ENCODE peak calls at places on chromosomes 6 and 20, in seven cellular contexts. One of them, this sample, is unnamed.

GRCh38 chr20:3785240-3786125 is 1.1 kb downstream of the CENPB start:
- DNase-seq in CD8-positive, alpha-beta T cell: no peak
- DNase-seq in thyroid gland: no peak
- DNase-seq in dorsolateral prefrontal cortex: no peak
- DNase-seq in A549: no peak
- DNase-seq in ovary: no peak
- DNase-seq in coronary artery: no peak
- DNase-seq in this sample: no peak

GRCh38 chr6:113168057-113168456 is 689.1 kb upstream of the MARCKS start:
- DNase-seq in CD8-positive, alpha-beta T cell: no peak
- DNase-seq in thyroid gland: no peak
- DNase-seq in coronary artery: no peak
- DNase-seq in ovary: no peak
- DNase-seq in A549: no peak
- DNase-seq in dorsolateral prefrontal cortex: no peak
- DNase-seq in this sample: no peak

GRCh38 chr6:114007451-114007953 is 36.6 kb upstream of the HDAC2 start:
- DNase-seq in ovary: no peak
- DNase-seq in CD8-positive, alpha-beta T cell: no peak
- DNase-seq in thyroid gland: no peak
- DNase-seq in A549: no peak
- DNase-seq in coronary artery: no peak
- DNase-seq in dorsolateral prefrontal cortex: no peak
- DNase-seq in this sample: no peak

GRCh38 chr6:106380407-106380806 is 19.9 kb downstream of the CRYBG1 start:
- DNase-seq in ovary: no peak
- DNase-seq in CD8-positive, alpha-beta T cell: no peak
- DNase-seq in thyroid gland: no peak
- DNase-seq in A549: no peak
- DNase-seq in dorsolateral prefrontal cortex: no peak
- DNase-seq in coronary artery: no peak
- DNase-seq in this sample: no peak

GRCh38 chr6:170067923-170068360 is 222.9 kb downstream of the DLL1 start:
- DNase-seq in ovary: no peak
- DNase-seq in A549: no peak
- DNase-seq in coronary artery: peak
- DNase-seq in thyroid gland: no peak
- DNase-seq in CD8-positive, alpha-beta T cell: no peak
- DNase-seq in dorsolateral prefrontal cortex: peak
- DNase-seq in this sample: no peak

GRCh38 chr20:12970372-12970821 is 38.4 kb upstream of the SPTLC3 start:
- DNase-seq in coronary artery: no peak
- DNase-seq in dorsolateral prefrontal cortex: no peak
- DNase-seq in A549: peak
- DNase-seq in CD8-positive, alpha-beta T cell: no peak
- DNase-seq in thyroid gland: peak
- DNase-seq in ovary: no peak
- DNase-seq in this sample: peak

GRCh38 chr20:2515203-2515602 is 6.5 kb upstream of the ZNF343 start:
- DNase-seq in coronary artery: no peak
- DNase-seq in dorsolateral prefrontal cortex: no peak
- DNase-seq in A549: no peak
- DNase-seq in ovary: no peak
- DNase-seq in thyroid gland: no peak
- DNase-seq in CD8-positive, alpha-beta T cell: no peak
- DNase-seq in this sample: no peak

GRCh38 chr20:50071039-50071888 is 41.7 kb downstream of the UBE2V1 start:
- DNase-seq in A549: peak
- DNase-seq in ovary: peak
- DNase-seq in thyroid gland: peak
- DNase-seq in CD8-positive, alpha-beta T cell: peak
- DNase-seq in dorsolateral prefrontal cortex: peak
- DNase-seq in coronary artery: peak
- DNase-seq in this sample: peak

GRCh38 chr6:1771324-1771723 is 161.6 kb downstream of the FOXC1 start:
- DNase-seq in coronary artery: no peak
- DNase-seq in CD8-positive, alpha-beta T cell: peak
- DNase-seq in dorsolateral prefrontal cortex: no peak
- DNase-seq in thyroid gland: no peak
- DNase-seq in ovary: no peak
- DNase-seq in A549: no peak
- DNase-seq in this sample: no peak

GRCh38 chr20:6708010-6708409 is 59.5 kb upstream of the BMP2 start:
- DNase-seq in coronary artery: no peak
- DNase-seq in dorsolateral prefrontal cortex: no peak
- DNase-seq in thyroid gland: peak
- DNase-seq in ovary: no peak
- DNase-seq in A549: no peak
- DNase-seq in CD8-positive, alpha-beta T cell: no peak
- DNase-seq in this sample: peak

GRCh38 chr20:5070570-5070969 is 49.2 kb downstream of the PCNA start:
- DNase-seq in CD8-positive, alpha-beta T cell: no peak
- DNase-seq in ovary: no peak
- DNase-seq in coronary artery: no peak
- DNase-seq in thyroid gland: no peak
- DNase-seq in dorsolateral prefrontal cortex: no peak
- DNase-seq in A549: no peak
- DNase-seq in this sample: no peak

GRCh38 chr20:41249371-41249770 is 68.2 kb downstream of the ZHX3 start:
- DNase-seq in coronary artery: peak
- DNase-seq in thyroid gland: peak
- DNase-seq in A549: no peak
- DNase-seq in ovary: peak
- DNase-seq in dorsolateral prefrontal cortex: peak
- DNase-seq in CD8-positive, alpha-beta T cell: no peak
- DNase-seq in this sample: peak

GRCh38 chr6:91860951-91861350 is 1274.1 kb upstream of the MAP3K7 start:
- DNase-seq in thyroid gland: no peak
- DNase-seq in dorsolateral prefrontal cortex: no peak
- DNase-seq in A549: no peak
- DNase-seq in coronary artery: no peak
- DNase-seq in ovary: no peak
- DNase-seq in CD8-positive, alpha-beta T cell: no peak
- DNase-seq in this sample: peak

GRCh38 chr6:19408331-19408730 is 428.8 kb upstream of the ID4 start:
- DNase-seq in CD8-positive, alpha-beta T cell: no peak
- DNase-seq in coronary artery: no peak
- DNase-seq in dorsolateral prefrontal cortex: no peak
- DNase-seq in ovary: no peak
- DNase-seq in thyroid gland: no peak
- DNase-seq in A549: no peak
- DNase-seq in this sample: peak

GRCh38 chr6:106098383-106099234 is 12.5 kb downstream of the PRDM1 start:
- DNase-seq in ovary: no peak
- DNase-seq in thyroid gland: peak
- DNase-seq in coronary artery: no peak
- DNase-seq in CD8-positive, alpha-beta T cell: peak
- DNase-seq in A549: no peak
- DNase-seq in dorsolateral prefrontal cortex: no peak
- DNase-seq in this sample: peak

GRCh38 chr20:57445298-57445697 is 54.1 kb downstream of the RBM38 start:
- DNase-seq in coronary artery: peak
- DNase-seq in thyroid gland: no peak
- DNase-seq in A549: no peak
- DNase-seq in dorsolateral prefrontal cortex: no peak
- DNase-seq in CD8-positive, alpha-beta T cell: no peak
- DNase-seq in ovary: peak
- DNase-seq in this sample: peak

GRCh38 chr6:15399651-15400470 is 154.0 kb downstream of the JARID2 start:
- DNase-seq in ovary: peak
- DNase-seq in dorsolateral prefrontal cortex: peak
- DNase-seq in thyroid gland: peak
- DNase-seq in coronary artery: no peak
- DNase-seq in A549: peak
- DNase-seq in CD8-positive, alpha-beta T cell: no peak
- DNase-seq in this sample: peak

GRCh38 chr6:119627908-119628669 is 278.5 kb upstream of the MAN1A1 start:
- DNase-seq in ovary: no peak
- DNase-seq in A549: no peak
- DNase-seq in thyroid gland: no peak
- DNase-seq in CD8-positive, alpha-beta T cell: no peak
- DNase-seq in dorsolateral prefrontal cortex: no peak
- DNase-seq in coronary artery: no peak
- DNase-seq in this sample: peak

GRCh38 chr6:142446576-142446975 is 144.8 kb downstream of the ADGRG6 start:
- DNase-seq in coronary artery: no peak
- DNase-seq in CD8-positive, alpha-beta T cell: no peak
- DNase-seq in dorsolateral prefrontal cortex: no peak
- DNase-seq in A549: no peak
- DNase-seq in ovary: no peak
- DNase-seq in thyroid gland: no peak
- DNase-seq in this sample: no peak

GRCh38 chr6:38346291-38347079 is 293.2 kb downstream of the BTBD9 start:
- DNase-seq in CD8-positive, alpha-beta T cell: no peak
- DNase-seq in A549: no peak
- DNase-seq in ovary: no peak
- DNase-seq in thyroid gland: no peak
- DNase-seq in dorsolateral prefrontal cortex: no peak
- DNase-seq in coronary artery: no peak
- DNase-seq in this sample: peak

GRCh38 chr6:158939255-158940170 is 60.5 kb downstream of the RSPH3 start:
- DNase-seq in dorsolateral prefrontal cortex: no peak
- DNase-seq in ovary: no peak
- DNase-seq in thyroid gland: peak
- DNase-seq in coronary artery: no peak
- DNase-seq in CD8-positive, alpha-beta T cell: no peak
- DNase-seq in A549: no peak
- DNase-seq in this sample: no peak

GRCh38 chr6:92589970-92590369 is 829.4 kb downstream of the EPHA7 start:
- DNase-seq in thyroid gland: no peak
- DNase-seq in dorsolateral prefrontal cortex: no peak
- DNase-seq in A549: no peak
- DNase-seq in CD8-positive, alpha-beta T cell: no peak
- DNase-seq in coronary artery: no peak
- DNase-seq in ovary: no peak
- DNase-seq in this sample: peak

GRCh38 chr6:75546401-75546800 is 52.8 kb upstream of the FILIP1 start:
- DNase-seq in CD8-positive, alpha-beta T cell: no peak
- DNase-seq in thyroid gland: no peak
- DNase-seq in A549: peak
- DNase-seq in coronary artery: no peak
- DNase-seq in dorsolateral prefrontal cortex: no peak
- DNase-seq in ovary: no peak
- DNase-seq in this sample: peak
- TF ChIP-seq CTCF in CD8-positive, alpha-beta T cell: no peak
- TF ChIP-seq CTCF in thyroid gland: no peak
- TF ChIP-seq CTCF in A549: peak
- TF ChIP-seq CTCF in coronary artery: no peak
- TF ChIP-seq CTCF in dorsolateral prefrontal cortex: no peak
- TF ChIP-seq CTCF in ovary: no peak
- TF ChIP-seq CTCF in this sample: peak

DNA sequence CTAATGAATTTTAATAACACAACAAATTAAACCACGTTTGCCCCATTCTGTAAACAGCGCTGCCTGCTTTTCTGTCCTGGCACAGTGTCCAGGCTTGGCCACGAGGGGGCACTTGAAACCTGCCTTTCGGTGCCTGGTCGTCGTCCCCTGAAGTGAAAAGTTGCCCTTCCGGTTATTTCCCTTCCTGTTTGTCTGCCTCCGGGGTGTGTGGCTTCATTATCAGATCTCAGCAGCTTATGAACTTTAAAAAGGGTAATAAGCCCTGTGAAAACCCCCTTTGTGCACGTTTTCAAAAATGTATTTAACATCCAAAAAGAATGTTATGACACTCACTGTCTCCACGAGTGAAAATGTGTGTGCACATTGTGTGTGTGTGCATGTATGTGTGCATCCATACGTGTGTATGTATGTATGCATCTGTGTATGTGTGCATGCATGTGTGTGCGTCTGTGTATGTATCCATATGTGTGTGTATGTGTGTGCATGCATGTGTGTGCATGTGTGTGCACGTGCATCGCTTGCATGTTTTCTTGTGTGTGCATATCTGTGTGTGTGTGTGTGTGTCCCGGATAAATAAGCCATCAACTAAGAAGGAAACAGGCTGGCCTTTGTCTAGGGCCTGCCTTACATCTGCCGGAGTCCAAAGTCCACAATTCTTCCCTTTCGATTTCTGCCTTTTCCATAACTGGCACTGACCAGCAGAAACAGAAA is 358.4 kb downstream of the THBS2 start:
- DNase-seq in dorsolateral prefrontal cortex: peak
- DNase-seq in A549: peak
- DNase-seq in CD8-positive, alpha-beta T cell: peak
- DNase-seq in coronary artery: no peak
- DNase-seq in ovary: peak
- DNase-seq in thyroid gland: peak
- DNase-seq in this sample: peak
- H3K4me3 ChIP-seq in dorsolateral prefrontal cortex: no peak
- H3K4me3 ChIP-seq in A549: no peak
- H3K4me3 ChIP-seq in CD8-positive, alpha-beta T cell: peak
- H3K4me3 ChIP-seq in coronary artery: peak
- H3K4me3 ChIP-seq in ovary: no peak
- H3K4me3 ChIP-seq in thyroid gland: no peak
- H3K4me3 ChIP-seq in this sample: peak

GRCh38 chr6:144033816-144034540 is 25.9 kb upstream of the PLAGL1 start:
- DNase-seq in thyroid gland: no peak
- DNase-seq in CD8-positive, alpha-beta T cell: no peak
- DNase-seq in A549: no peak
- DNase-seq in ovary: no peak
- DNase-seq in coronary artery: no peak
- DNase-seq in dorsolateral prefrontal cortex: no peak
- DNase-seq in this sample: peak

GRCh38 chr6:144036064-144036873 is 28.2 kb upstream of the PLAGL1 start:
- DNase-seq in coronary artery: no peak
- DNase-seq in dorsolateral prefrontal cortex: peak
- DNase-seq in ovary: no peak
- DNase-seq in thyroid gland: peak
- DNase-seq in CD8-positive, alpha-beta T cell: no peak
- DNase-seq in A549: no peak
- DNase-seq in this sample: peak
- TF ChIP-seq CTCF in coronary artery: no peak
- TF ChIP-seq CTCF in dorsolateral prefrontal cortex: no peak
- TF ChIP-seq CTCF in ovary: no peak
- TF ChIP-seq CTCF in thyroid gland: no peak
- TF ChIP-seq CTCF in CD8-positive, alpha-beta T cell: no peak
- TF ChIP-seq CTCF in A549: no peak
- TF ChIP-seq CTCF in this sample: no peak

GRCh38 chr6:46510656-46511055 is 19.4 kb upstream of the RCAN2 start:
- DNase-seq in thyroid gland: peak
- DNase-seq in coronary artery: no peak
- DNase-seq in dorsolateral prefrontal cortex: no peak
- DNase-seq in ovary: peak
- DNase-seq in CD8-positive, alpha-beta T cell: no peak
- DNase-seq in A549: no peak
- DNase-seq in this sample: peak

GRCh38 chr6:46507426-46507825 is 16.2 kb upstream of the RCAN2 start:
- DNase-seq in ovary: no peak
- DNase-seq in dorsolateral prefrontal cortex: no peak
- DNase-seq in thyroid gland: no peak
- DNase-seq in CD8-positive, alpha-beta T cell: no peak
- DNase-seq in coronary artery: no peak
- DNase-seq in A549: no peak
- DNase-seq in this sample: no peak

GRCh38 chr6:46511320-46511719 is 20.1 kb upstream of the RCAN2 start:
- DNase-seq in A549: no peak
- DNase-seq in CD8-positive, alpha-beta T cell: no peak
- DNase-seq in thyroid gland: no peak
- DNase-seq in dorsolateral prefrontal cortex: no peak
- DNase-seq in coronary artery: no peak
- DNase-seq in ovary: no peak
- DNase-seq in this sample: no peak

GRCh38 chr6:46509981-46510510 is 18.8 kb upstream of the RCAN2 start:
- DNase-seq in ovary: no peak
- DNase-seq in coronary artery: no peak
- DNase-seq in dorsolateral prefrontal cortex: no peak
- DNase-seq in CD8-positive, alpha-beta T cell: no peak
- DNase-seq in A549: no peak
- DNase-seq in thyroid gland: no peak
- DNase-seq in this sample: no peak

GRCh38 chr6:46509063-46509462 is 17.8 kb upstream of the RCAN2 start:
- DNase-seq in coronary artery: no peak
- DNase-seq in dorsolateral prefrontal cortex: no peak
- DNase-seq in ovary: no peak
- DNase-seq in A549: no peak
- DNase-seq in thyroid gland: no peak
- DNase-seq in CD8-positive, alpha-beta T cell: no peak
- DNase-seq in this sample: no peak
- H3K4me3 ChIP-seq in coronary artery: no peak
- H3K4me3 ChIP-seq in dorsolateral prefrontal cortex: no peak
- H3K4me3 ChIP-seq in ovary: no peak
- H3K4me3 ChIP-seq in A549: no peak
- H3K4me3 ChIP-seq in thyroid gland: no peak
- H3K4me3 ChIP-seq in CD8-positive, alpha-beta T cell: no peak
- H3K4me3 ChIP-seq in this sample: no peak